ENCODE peak calls at places on chromosomes 11 and 22, in six cellular contexts. P is CD4-positive, alpha-beta memory T cell; L is uterus; F is neural crest cell; I is foreskin fibroblast; K is dorsolateral prefrontal cortex. G is an unnamed sample.

GRCh38 chr11:57386178-57386945 is 4.1 kb downstream of the PRG2 start:
- DNase-seq in P (no peak), L (no peak), F (no peak), I (no peak), K (no peak), G (no peak)

GRCh38 chr11:27505781-27506180 is 788 bp downstream of the LIN7C start:
- DNase-seq in P (no peak), L (no peak), F (no peak), I (no peak), K (no peak), G (no peak)

GRCh38 chr11:45959851-45960250 is 37.4 kb downstream of the LARGE2 start:
- DNase-seq in P (no peak), L (no peak), F (no peak), I (no peak), K (no peak), G (no peak)

GRCh38 chr11:134784525-134784924 is 372.5 kb upstream of the B3GAT1 start:
- DNase-seq in P (no peak), L (no peak), F (no peak), I (no peak), K (no peak), G (no peak)

GRCh38 chr11:10856689-10857603 is 907 bp downstream of the ZBED5 start:
- DNase-seq in P (no peak), L (peak), F (peak), I (no peak), K (no peak), G (no peak)

GRCh38 chr22:27133951-27134664 is 476.7 kb downstream of the MIAT start:
- DNase-seq in P (no peak), L (peak), F (no peak), I (peak), K (no peak), G (no peak)

GRCh38 chr22:40121463-40121862 is 56.3 kb upstream of the TNRC6B start:
- DNase-seq in P (no peak), L (no peak), F (peak), I (no peak), K (no peak), G (no peak)

GRCh38 chr11:35170503-35170902 is 31.5 kb downstream of the CD44 start:
- DNase-seq in P (no peak), L (no peak), F (no peak), I (no peak), K (no peak), G (no peak)

GRCh38 chr22:33427461-33427860 is 369.3 kb upstream of the SYN3 start:
- DNase-seq in P (no peak), L (no peak), F (no peak), I (no peak), K (no peak), G (no peak)

GRCh38 chr11:73218106-73218829 is at the start of gene P2RY2:
- DNase-seq in P (no peak), L (no peak), F (peak), I (no peak), K (peak), G (peak)

GRCh38 chr11:32259641-32260081 is 168.8 kb downstream of the RCN1 start:
- DNase-seq in P (no peak), L (no peak), F (no peak), I (no peak), K (no peak), G (no peak)

GRCh38 chr11:104164028-104164520 is at the start of gene PDGFD:
- DNase-seq in P (peak), L (peak), F (peak), I (peak), K (peak), G (peak)

GRCh38 chr11:65915821-65916251 is 3.0 kb downstream of the C11orf68 start:
- DNase-seq in P (no peak), L (peak), F (no peak), I (peak), K (no peak), G (peak)

GRCh38 chr11:114166897-114167323 is 107.4 kb downstream of the ZBTB16 start:
- DNase-seq in P (peak), L (peak), F (no peak), I (peak), K (no peak), G (no peak)

GRCh38 chr22:39250838-39251237 is 6.1 kb upstream of the PDGFB start:
- DNase-seq in P (no peak), L (no peak), F (no peak), I (no peak), K (no peak), G (no peak)

GRCh38 chr22:21972293-21972779 is 10.3 kb downstream of the TOP3B start:
- DNase-seq in P (peak), L (no peak), F (peak), I (no peak), K (peak), G (no peak)

GRCh38 chr22:43113516-43114251 is 3.1 kb downstream of the BIK start:
- DNase-seq in P (no peak), L (no peak), F (no peak), I (no peak), K (no peak), G (no peak)

GRCh38 chr22:23749747-23750373 is 1.1 kb downstream of the ZNF70 start:
- DNase-seq in P (no peak), L (no peak), F (no peak), I (no peak), K (no peak), G (no peak)

GRCh38 chr22:39913886-39914285 is 13.0 kb downstream of the GRAP2 start:
- DNase-seq in P (no peak), L (no peak), F (no peak), I (no peak), K (no peak), G (no peak)

GRCh38 chr11:876550-876949 is 33.9 kb downstream of the TSPAN4 start:
- DNase-seq in P (no peak), L (no peak), F (no peak), I (no peak), K (peak), G (peak)

GRCh38 chr11:62831520-62832345 is at the start of gene STX5:
- DNase-seq in P (peak), L (peak), F (peak), I (peak), K (peak), G (peak)

GRCh38 chr22:31347251-31348008 is 1.3 kb upstream of the PATZ1 start:
- DNase-seq in P (peak), L (peak), F (peak), I (peak), K (peak), G (peak)

GRCh38 chr11:71221851-71222250 is 30.5 kb downstream of the SHANK2 start:
- DNase-seq in P (no peak), L (no peak), F (no peak), I (no peak), K (peak), G (no peak)

GRCh38 chr11:44928807-44929206 is 21.9 kb downstream of the TP53I11 start:
- DNase-seq in P (no peak), L (no peak), F (no peak), I (no peak), K (no peak), G (no peak)

GRCh38 chr11:111452146-111452545 is 60.0 kb downstream of the BTG4 start:
- DNase-seq in P (no peak), L (no peak), F (no peak), I (peak), K (no peak), G (no peak)

GRCh38 chr11:32462296-32462695 is 27.0 kb upstream of the WT1 start:
- DNase-seq in P (no peak), L (no peak), F (no peak), I (no peak), K (no peak), G (no peak)

GRCh38 chr22:48895341-48895740 is 932.3 kb downstream of the BRD1 start:
- DNase-seq in P (no peak), L (no peak), F (no peak), I (no peak), K (no peak), G (no peak)

GRCh38 chr11:14318581-14318981 is 40.4 kb downstream of the RRAS2 start:
- DNase-seq in P (no peak), L (no peak), F (no peak), I (no peak), K (no peak), G (no peak)

GRCh38 chr22:36162127-36163034 is 1.8 kb upstream of the APOL3 start:
- DNase-seq in P (peak), L (no peak), F (no peak), I (no peak), K (no peak), G (no peak)

GRCh38 chr11:19605500-19606371 is 106.9 kb upstream of the NAV2 start:
- DNase-seq in P (no peak), L (peak), F (no peak), I (peak), K (no peak), G (no peak)

GRCh38 chr22:44448271-44448780 is 49.7 kb downstream of the RTL6 start:
- DNase-seq in P (no peak), L (peak), F (no peak), I (peak), K (no peak), G (peak)

GRCh38 chr11:113265343-113265742 is 49.0 kb upstream of the TTC12 start:
- DNase-seq in P (no peak), L (no peak), F (no peak), I (no peak), K (no peak), G (no peak)

GRCh38 chr11:65224939-65225283 is 36.9 kb upstream of the POLA2 start:
- DNase-seq in P (no peak), L (peak), F (no peak), I (peak), K (no peak), G (no peak)

GRCh38 chr22:17890245-17890671 is 116.0 kb upstream of the BID start:
- DNase-seq in P (no peak), L (no peak), F (no peak), I (no peak), K (no peak), G (no peak)

GRCh38 chr11:62508336-62509058 is 38.1 kb downstream of the AHNAK start:
- DNase-seq in P (no peak), L (peak), F (peak), I (peak), K (peak), G (peak)

GRCh38 chr22:46652930-46653331 is 32.7 kb downstream of the GRAMD4 start:
- DNase-seq in P (no peak), L (no peak), F (no peak), I (no peak), K (no peak), G (no peak)

GRCh38 chr11:100353083-100353482 is 334.0 kb upstream of the ARHGAP42 start:
- DNase-seq in P (no peak), L (no peak), F (no peak), I (no peak), K (no peak), G (no peak)

GRCh38 chr11:32392840-32393239 is 42.5 kb downstream of the WT1 start:
- DNase-seq in P (no peak), L (no peak), F (no peak), I (no peak), K (no peak), G (no peak)

GRCh38 chr11:7577226-7577882 is 63.6 kb downstream of the PPFIBP2 start:
- DNase-seq in P (no peak), L (peak), F (peak), I (peak), K (peak), G (peak)

GRCh38 chr11:113350646-113351045 is 36.3 kb downstream of the TTC12 start:
- DNase-seq in P (no peak), L (no peak), F (no peak), I (no peak), K (no peak), G (no peak)